ENCODE peak calls at places on chromosomes 13 and 19, in four cellular contexts. One of them, this sample, is unnamed.

GRCh38 chr19:42397315-42398166 is 7.4 kb upstream of the CNFN start:
- DNase-seq in fibroblast of villous mesenchyme: no peak
- DNase-seq in OCI-LY7: no peak
- DNase-seq in IMR-90: no peak
- DNase-seq in this sample: peak

GRCh38 chr13:44819245-44819644 is 170.0 kb downstream of the NUFIP1 start:
- DNase-seq in fibroblast of villous mesenchyme: peak
- DNase-seq in IMR-90: peak
- DNase-seq in OCI-LY7: no peak
- DNase-seq in this sample: peak

GRCh38 chr13:29713841-29714240 is 118.4 kb upstream of the SLC7A1 start:
- DNase-seq in IMR-90: peak
- DNase-seq in fibroblast of villous mesenchyme: no peak
- DNase-seq in OCI-LY7: peak
- DNase-seq in this sample: peak

GRCh38 chr13:20405691-20406090 is 120.0 kb downstream of the CRYL1 start:
- DNase-seq in fibroblast of villous mesenchyme: no peak
- DNase-seq in OCI-LY7: no peak
- DNase-seq in IMR-90: no peak
- DNase-seq in this sample: no peak

GRCh38 chr19:10839071-10840050 is 3.3 kb upstream of the TMED1 start:
- DNase-seq in fibroblast of villous mesenchyme: no peak
- DNase-seq in IMR-90: no peak
- DNase-seq in OCI-LY7: no peak
- DNase-seq in this sample: no peak

GRCh38 chr13:35771898-35772297 is 295.4 kb upstream of the MAB21L1 start:
- DNase-seq in OCI-LY7: no peak
- DNase-seq in IMR-90: peak
- DNase-seq in fibroblast of villous mesenchyme: peak
- DNase-seq in this sample: no peak

GRCh38 chr13:46170268-46170667 is 11.7 kb downstream of the LCP1 start:
- DNase-seq in fibroblast of villous mesenchyme: no peak
- DNase-seq in IMR-90: no peak
- DNase-seq in OCI-LY7: no peak
- DNase-seq in this sample: no peak

GRCh38 chr19:55530996-55531395 is 5.9 kb downstream of the SBK2 start:
- DNase-seq in fibroblast of villous mesenchyme: no peak
- DNase-seq in IMR-90: no peak
- DNase-seq in OCI-LY7: no peak
- DNase-seq in this sample: no peak

GRCh38 chr19:10701955-10702307 is 692 bp downstream of the QTRT1 start:
- DNase-seq in OCI-LY7: peak
- DNase-seq in IMR-90: no peak
- DNase-seq in fibroblast of villous mesenchyme: no peak
- DNase-seq in this sample: peak

GRCh38 chr19:38892841-38893240 is 6.6 kb downstream of the SIRT2 start:
- DNase-seq in OCI-LY7: no peak
- DNase-seq in IMR-90: no peak
- DNase-seq in fibroblast of villous mesenchyme: no peak
- DNase-seq in this sample: no peak

GRCh38 chr19:7947939-7948338 is 4.5 kb upstream of the TIMM44 start:
- DNase-seq in fibroblast of villous mesenchyme: no peak
- DNase-seq in OCI-LY7: no peak
- DNase-seq in IMR-90: peak
- DNase-seq in this sample: no peak

GRCh38 chr13:19587635-19588300 is 26.4 kb upstream of the TPTE2 start:
- DNase-seq in OCI-LY7: peak
- DNase-seq in fibroblast of villous mesenchyme: peak
- DNase-seq in IMR-90: peak
- DNase-seq in this sample: peak

GRCh38 chr13:112105244-112105681 is 38.3 kb downstream of the SOX1 start:
- DNase-seq in IMR-90: no peak
- DNase-seq in fibroblast of villous mesenchyme: no peak
- DNase-seq in OCI-LY7: no peak
- DNase-seq in this sample: no peak

GRCh38 chr13:103605546-103606326 is 539.5 kb upstream of the SLC10A2 start:
- DNase-seq in OCI-LY7: no peak
- DNase-seq in fibroblast of villous mesenchyme: no peak
- DNase-seq in IMR-90: no peak
- DNase-seq in this sample: no peak

DNA sequence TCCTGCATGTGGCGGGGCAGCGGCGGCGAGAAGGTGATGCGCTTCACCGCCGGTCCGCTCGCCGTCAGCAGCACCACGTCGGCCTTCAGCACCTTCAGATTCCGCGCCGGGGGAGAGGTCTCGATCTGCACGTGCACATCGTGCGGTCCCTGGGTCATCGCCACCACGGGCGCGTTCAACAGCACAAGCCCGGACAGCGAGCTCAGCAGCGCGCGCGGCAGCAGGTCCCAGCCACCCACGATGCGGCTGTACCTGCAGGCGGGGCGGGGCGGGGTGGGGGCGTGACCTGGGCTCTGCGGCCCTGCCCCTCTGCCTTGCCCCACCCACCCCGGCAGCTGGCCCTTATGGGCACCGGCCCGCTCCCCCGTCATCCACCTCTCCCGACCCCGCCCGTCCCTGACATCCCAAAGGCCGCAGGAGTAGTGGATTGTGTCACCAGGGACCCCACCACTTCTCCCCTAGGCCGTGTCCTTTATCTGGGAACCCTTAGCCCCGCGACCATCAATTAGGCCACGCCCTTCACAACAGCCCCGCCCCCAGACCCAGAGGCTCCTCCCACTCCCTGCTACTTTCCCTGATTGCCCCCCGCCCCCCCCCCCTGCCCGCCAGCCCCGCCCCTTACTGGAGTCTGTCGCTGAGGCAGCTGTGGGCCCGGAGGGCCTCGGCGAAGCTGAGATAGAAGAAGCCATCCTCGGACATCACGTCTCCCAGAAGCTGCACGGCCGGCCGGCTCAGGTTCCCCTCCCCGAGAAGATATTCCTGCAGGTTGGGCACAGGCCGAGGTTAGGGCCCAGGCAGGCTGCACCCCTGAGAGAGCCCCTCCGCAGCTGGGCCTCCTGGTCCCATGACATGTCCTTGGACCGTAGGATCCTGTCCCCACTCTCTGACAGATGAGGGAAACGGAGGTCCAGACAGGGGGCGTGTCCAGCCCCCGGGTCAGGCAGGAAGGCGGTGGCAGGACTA is 6.1 kb downstream of the IL4I1 start:
- DNase-seq in IMR-90: no peak
- DNase-seq in OCI-LY7: peak
- DNase-seq in fibroblast of villous mesenchyme: no peak
- DNase-seq in this sample: peak
- TF ChIP-seq CTCF in IMR-90: no peak
- TF ChIP-seq CTCF in OCI-LY7: peak
- TF ChIP-seq CTCF in fibroblast of villous mesenchyme: no peak
- TF ChIP-seq CTCF in this sample: peak

GRCh38 chr13:28273919-28274318 is 135.6 kb downstream of the PAN3 start:
- DNase-seq in IMR-90: peak
- DNase-seq in OCI-LY7: peak
- DNase-seq in fibroblast of villous mesenchyme: no peak
- DNase-seq in this sample: no peak
- TF ChIP-seq CTCF in IMR-90: peak
- TF ChIP-seq CTCF in OCI-LY7: peak
- TF ChIP-seq CTCF in fibroblast of villous mesenchyme: no peak
- TF ChIP-seq CTCF in this sample: no peak

DNA sequence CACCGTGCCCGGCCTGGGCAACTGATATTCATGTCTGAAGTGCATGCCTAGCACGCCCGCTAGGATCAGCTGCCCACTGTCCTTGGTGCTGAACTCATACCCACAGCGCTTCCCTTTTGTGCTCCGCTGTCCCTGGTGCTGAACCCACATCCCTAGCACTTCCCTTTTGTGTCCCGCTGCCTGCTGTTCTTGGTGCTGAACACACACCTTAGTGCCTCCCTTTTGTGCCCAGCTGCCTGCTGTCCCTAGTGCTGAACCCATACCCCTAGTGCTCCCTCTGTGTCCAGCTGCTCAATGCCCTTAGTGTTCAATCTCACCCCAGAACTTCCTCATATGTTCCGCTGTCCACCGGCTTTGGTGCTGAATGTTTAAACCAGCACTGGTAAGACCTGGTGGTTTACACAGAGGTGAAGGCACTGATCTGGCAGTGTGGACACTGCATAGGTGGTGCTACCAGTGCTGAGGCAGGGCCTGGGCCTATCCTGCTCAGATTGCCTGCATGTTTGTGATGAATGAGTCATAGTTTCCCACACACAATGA is 26.3 kb upstream of the SIGLEC11 start:
- DNase-seq in IMR-90: peak
- DNase-seq in fibroblast of villous mesenchyme: peak
- DNase-seq in OCI-LY7: peak
- DNase-seq in this sample: peak
- TF ChIP-seq CTCF in IMR-90: peak
- TF ChIP-seq CTCF in fibroblast of villous mesenchyme: peak
- TF ChIP-seq CTCF in OCI-LY7: no peak
- TF ChIP-seq CTCF in this sample: no peak

GRCh38 chr19:45507864-45508680 is 793 bp downstream of the VASP start:
- DNase-seq in OCI-LY7: peak
- DNase-seq in IMR-90: no peak
- DNase-seq in fibroblast of villous mesenchyme: no peak
- DNase-seq in this sample: peak

GRCh38 chr19:45506246-45506990 is 861 bp upstream of the VASP start:
- DNase-seq in fibroblast of villous mesenchyme: peak
- DNase-seq in IMR-90: peak
- DNase-seq in OCI-LY7: peak
- DNase-seq in this sample: peak

GRCh38 chr19:45508681-45508930 is 1.3 kb downstream of the VASP start:
- DNase-seq in fibroblast of villous mesenchyme: no peak
- DNase-seq in IMR-90: no peak
- DNase-seq in OCI-LY7: no peak
- DNase-seq in this sample: no peak

GRCh38 chr19:45505996-45506245 is 1.4 kb upstream of the VASP start:
- DNase-seq in IMR-90: no peak
- DNase-seq in fibroblast of villous mesenchyme: no peak
- DNase-seq in OCI-LY7: no peak
- DNase-seq in this sample: no peak

DNA sequence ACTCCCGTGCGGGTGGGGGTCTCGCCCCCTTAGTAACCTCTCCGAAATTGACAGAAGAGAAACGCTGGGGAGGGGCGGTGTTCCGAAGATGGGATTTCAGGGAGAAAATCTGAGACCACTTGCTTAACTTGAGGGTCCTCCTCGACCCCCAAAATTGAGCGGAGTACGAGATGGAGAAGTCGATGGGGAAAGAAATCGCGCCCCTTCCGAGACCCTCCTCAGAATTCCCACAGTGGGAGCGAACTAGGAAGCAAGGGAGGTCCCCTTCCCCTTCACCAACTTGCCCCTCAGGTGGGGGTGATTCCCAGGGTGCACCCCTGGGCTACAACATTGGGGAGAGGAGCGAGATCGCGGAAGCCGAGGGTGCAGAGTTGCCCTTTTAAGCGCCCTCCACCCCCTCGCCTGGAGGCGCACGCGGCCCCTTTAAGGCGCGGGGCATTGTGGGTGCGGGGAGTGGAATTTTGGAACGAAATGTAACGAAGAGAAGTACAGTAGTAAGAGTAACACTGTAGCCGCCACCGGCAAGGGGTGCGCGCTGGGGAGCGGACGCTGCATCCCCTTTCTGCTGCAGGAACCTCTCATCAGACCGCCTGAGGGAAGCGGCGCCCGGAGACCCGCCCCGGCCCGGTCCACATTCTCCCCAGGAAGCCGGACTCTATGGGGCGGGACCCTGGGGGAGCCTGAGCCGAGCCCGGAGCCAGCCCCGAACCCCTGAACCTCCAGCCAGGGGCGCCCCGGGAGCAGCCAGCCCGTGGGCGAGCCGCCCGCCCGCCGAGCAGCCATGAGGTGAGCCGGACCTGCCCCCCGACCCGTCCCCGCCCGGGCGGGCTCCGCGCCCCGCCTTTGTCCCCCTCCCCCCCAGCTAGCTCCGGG is at the start of gene VASP:
- DNase-seq in IMR-90: peak
- DNase-seq in OCI-LY7: peak
- DNase-seq in fibroblast of villous mesenchyme: peak
- DNase-seq in this sample: peak
- TF ChIP-seq CTCF in IMR-90: no peak
- TF ChIP-seq CTCF in OCI-LY7: no peak
- TF ChIP-seq CTCF in fibroblast of villous mesenchyme: no peak
- TF ChIP-seq CTCF in this sample: no peak

DNA sequence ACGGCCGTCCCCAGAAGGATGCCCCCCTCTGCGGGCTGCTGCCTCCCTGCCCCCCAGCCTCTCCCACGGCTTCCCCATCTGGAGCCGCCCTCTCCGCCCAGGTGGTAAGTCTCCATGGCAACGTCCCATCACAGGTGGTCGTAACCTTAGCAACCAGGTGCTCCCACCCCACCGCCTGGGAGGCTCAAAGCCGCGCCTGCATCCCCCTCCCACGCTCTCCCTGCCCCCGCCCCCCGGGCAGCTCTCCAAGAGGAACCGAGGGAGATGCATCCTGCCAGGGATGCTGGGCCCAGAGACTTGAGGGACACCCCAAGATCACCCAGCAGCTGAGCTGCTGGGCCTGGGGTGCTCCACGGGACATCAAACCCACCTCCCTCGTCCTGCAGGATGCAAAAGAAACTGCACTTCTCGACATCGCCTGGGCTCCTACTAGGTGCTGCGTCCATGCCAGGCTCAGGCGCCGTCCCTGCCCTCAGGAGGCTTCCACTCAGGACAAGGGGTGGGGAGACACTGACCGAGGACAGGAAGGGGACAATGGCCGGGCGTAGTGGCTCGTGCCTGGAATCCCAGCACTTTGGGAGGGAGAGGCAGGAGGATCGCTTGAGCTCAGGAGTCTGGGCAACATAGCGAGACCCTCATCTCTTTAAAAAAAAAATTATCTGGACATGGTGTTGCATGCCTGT is 5.0 kb upstream of the LINGO3 start:
- DNase-seq in fibroblast of villous mesenchyme: no peak
- DNase-seq in OCI-LY7: no peak
- DNase-seq in IMR-90: no peak
- DNase-seq in this sample: no peak
- TF ChIP-seq CTCF in fibroblast of villous mesenchyme: no peak
- TF ChIP-seq CTCF in OCI-LY7: no peak
- TF ChIP-seq CTCF in IMR-90: no peak
- TF ChIP-seq CTCF in this sample: no peak

DNA sequence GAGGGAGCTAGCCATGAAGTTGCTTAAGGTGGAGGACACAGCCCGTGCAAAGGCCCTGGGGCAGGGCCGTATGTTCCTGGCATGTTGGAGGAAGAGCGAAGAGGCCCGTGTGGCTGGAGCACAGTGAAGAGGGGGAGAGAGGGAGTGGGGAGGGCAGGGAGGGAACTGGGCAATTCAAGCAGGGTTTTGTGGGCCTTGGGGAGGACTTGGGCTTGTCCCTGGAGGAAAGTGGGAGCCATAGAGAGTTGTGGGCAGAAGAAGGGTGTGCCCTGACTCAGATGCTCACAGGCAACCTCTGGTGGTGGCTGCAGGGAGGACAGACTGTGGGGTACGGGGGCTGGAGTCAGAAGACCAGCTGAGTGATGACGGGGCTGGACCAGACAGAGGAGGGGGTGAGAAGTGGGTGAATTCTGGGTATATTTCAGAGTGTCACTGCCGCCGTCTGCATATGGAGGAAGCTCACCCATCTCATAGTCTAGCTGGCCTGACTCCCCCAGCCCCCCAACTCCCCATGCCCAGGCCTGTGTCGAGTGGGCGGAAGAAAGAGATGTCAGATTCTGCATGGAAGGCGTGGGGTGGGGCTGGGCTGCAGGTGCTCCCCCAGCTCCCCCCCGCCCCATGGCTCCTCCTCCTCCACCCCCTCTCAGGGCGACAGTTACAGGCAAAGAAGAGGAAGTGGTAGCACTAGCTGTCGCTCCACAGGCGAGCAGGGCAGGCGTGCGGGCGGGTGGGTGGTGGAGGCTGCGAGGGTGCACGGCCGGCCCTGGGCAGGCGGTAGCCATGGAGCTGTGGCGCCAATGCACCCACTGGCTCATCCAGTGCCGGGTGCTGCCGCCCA is at the start of gene VAV1:
- DNase-seq in IMR-90: no peak
- DNase-seq in OCI-LY7: peak
- DNase-seq in fibroblast of villous mesenchyme: no peak
- DNase-seq in this sample: peak
- TF ChIP-seq CTCF in IMR-90: no peak
- TF ChIP-seq CTCF in OCI-LY7: peak
- TF ChIP-seq CTCF in fibroblast of villous mesenchyme: no peak
- TF ChIP-seq CTCF in this sample: peak